ENCODE peak calls at places on chromosomes 6 and 20, in five cellular contexts. One of them, this sample, is unnamed.

GRCh38 chr6:119052292-119052889 is 26.1 kb downstream of the FAM184A start:
- DNase-seq in RWPE2: no peak
- DNase-seq in dorsolateral prefrontal cortex: no peak
- DNase-seq in fibroblast of lung: no peak
- DNase-seq in coronary artery: no peak
- DNase-seq in this sample: no peak

GRCh38 chr20:57508381-57508780 is 16.6 kb downstream of the CTCFL start:
- DNase-seq in RWPE2: no peak
- DNase-seq in dorsolateral prefrontal cortex: no peak
- DNase-seq in fibroblast of lung: no peak
- DNase-seq in coronary artery: no peak
- DNase-seq in this sample: no peak

GRCh38 chr20:24368253-24368652 is 101.2 kb upstream of the SYNDIG1 start:
- DNase-seq in RWPE2: no peak
- DNase-seq in dorsolateral prefrontal cortex: no peak
- DNase-seq in fibroblast of lung: no peak
- DNase-seq in coronary artery: no peak
- DNase-seq in this sample: no peak

GRCh38 chr6:70852667-70853246 is 104.1 kb downstream of the B3GAT2 start:
- DNase-seq in RWPE2: no peak
- DNase-seq in dorsolateral prefrontal cortex: no peak
- DNase-seq in fibroblast of lung: no peak
- DNase-seq in coronary artery: no peak
- DNase-seq in this sample: no peak

GRCh38 chr20:50982372-50982771 is 23.8 kb downstream of the MOCS3 start:
- DNase-seq in RWPE2: peak
- DNase-seq in dorsolateral prefrontal cortex: no peak
- DNase-seq in fibroblast of lung: peak
- DNase-seq in coronary artery: no peak
- DNase-seq in this sample: no peak

GRCh38 chr20:53738039-53738944 is 144.7 kb upstream of the ZNF217 start:
- DNase-seq in RWPE2: peak
- DNase-seq in dorsolateral prefrontal cortex: peak
- DNase-seq in fibroblast of lung: peak
- DNase-seq in coronary artery: no peak
- DNase-seq in this sample: peak

GRCh38 chr20:15068486-15068885 is 731.1 kb upstream of the FLRT3 start:
- DNase-seq in RWPE2: no peak
- DNase-seq in dorsolateral prefrontal cortex: no peak
- DNase-seq in fibroblast of lung: no peak
- DNase-seq in coronary artery: no peak
- DNase-seq in this sample: no peak

GRCh38 chr6:125356888-125357287 is 55.1 kb upstream of the HDDC2 start:
- DNase-seq in RWPE2: no peak
- DNase-seq in dorsolateral prefrontal cortex: no peak
- DNase-seq in fibroblast of lung: no peak
- DNase-seq in coronary artery: no peak
- DNase-seq in this sample: no peak

GRCh38 chr6:132482595-132482994 is 30.3 kb downstream of the STX7 start:
- DNase-seq in RWPE2: no peak
- DNase-seq in dorsolateral prefrontal cortex: no peak
- DNase-seq in fibroblast of lung: no peak
- DNase-seq in coronary artery: no peak
- DNase-seq in this sample: no peak

GRCh38 chr20:16066571-16066970 is 506.7 kb downstream of the KIF16B start:
- DNase-seq in RWPE2: no peak
- DNase-seq in dorsolateral prefrontal cortex: no peak
- DNase-seq in fibroblast of lung: no peak
- DNase-seq in coronary artery: no peak
- DNase-seq in this sample: no peak

GRCh38 chr6:166167258-166167731 is 356 bp downstream of the TBXT start:
- DNase-seq in RWPE2: no peak
- DNase-seq in dorsolateral prefrontal cortex: no peak
- DNase-seq in fibroblast of lung: no peak
- DNase-seq in coronary artery: no peak
- DNase-seq in this sample: no peak

GRCh38 chr6:34360556-34360955 is 31.9 kb downstream of the NUDT3 start:
- DNase-seq in RWPE2: no peak
- DNase-seq in dorsolateral prefrontal cortex: no peak
- DNase-seq in fibroblast of lung: peak
- DNase-seq in coronary artery: no peak
- DNase-seq in this sample: peak

GRCh38 chr20:32539063-32539816 is 45.9 kb downstream of the NOL4L start:
- DNase-seq in RWPE2: no peak
- DNase-seq in dorsolateral prefrontal cortex: no peak
- DNase-seq in fibroblast of lung: no peak
- DNase-seq in coronary artery: no peak
- DNase-seq in this sample: no peak

GRCh38 chr20:54688476-54688875 is 213.1 kb downstream of the DOK5 start:
- DNase-seq in RWPE2: no peak
- DNase-seq in dorsolateral prefrontal cortex: no peak
- DNase-seq in fibroblast of lung: no peak
- DNase-seq in coronary artery: no peak
- DNase-seq in this sample: no peak

GRCh38 chr6:115643762-115644161 is 416.9 kb downstream of the FRK start:
- DNase-seq in RWPE2: no peak
- DNase-seq in dorsolateral prefrontal cortex: no peak
- DNase-seq in fibroblast of lung: peak
- DNase-seq in coronary artery: no peak
- DNase-seq in this sample: peak

GRCh38 chr6:28587746-28588075 is 62.0 kb downstream of the GPX5 start:
- DNase-seq in RWPE2: no peak
- DNase-seq in dorsolateral prefrontal cortex: no peak
- DNase-seq in fibroblast of lung: no peak
- DNase-seq in coronary artery: no peak
- DNase-seq in this sample: no peak

GRCh38 chr6:166156942-166157341 is 10.7 kb downstream of the TBXT start:
- DNase-seq in RWPE2: no peak
- DNase-seq in dorsolateral prefrontal cortex: no peak
- DNase-seq in fibroblast of lung: no peak
- DNase-seq in coronary artery: no peak
- DNase-seq in this sample: no peak

GRCh38 chr6:21742238-21742660 is 148.7 kb downstream of the SOX4 start:
- DNase-seq in RWPE2: no peak
- DNase-seq in dorsolateral prefrontal cortex: no peak
- DNase-seq in fibroblast of lung: peak
- DNase-seq in coronary artery: no peak
- DNase-seq in this sample: no peak

GRCh38 chr6:110044093-110044492 is 66.0 kb downstream of the GPR6 start:
- DNase-seq in RWPE2: no peak
- DNase-seq in dorsolateral prefrontal cortex: no peak
- DNase-seq in fibroblast of lung: no peak
- DNase-seq in coronary artery: peak
- DNase-seq in this sample: no peak

GRCh38 chr6:130033999-130034814 is 15.8 kb downstream of the L3MBTL3 start:
- DNase-seq in RWPE2: no peak
- DNase-seq in dorsolateral prefrontal cortex: no peak
- DNase-seq in fibroblast of lung: peak
- DNase-seq in coronary artery: no peak
- DNase-seq in this sample: peak

GRCh38 chr20:19254086-19254821 is 41.8 kb downstream of the SLC24A3 start:
- DNase-seq in RWPE2: no peak
- DNase-seq in dorsolateral prefrontal cortex: no peak
- DNase-seq in fibroblast of lung: no peak
- DNase-seq in coronary artery: no peak
- DNase-seq in this sample: peak

GRCh38 chr6:27297857-27298730 is 14.0 kb downstream of the POM121L2 start:
- DNase-seq in RWPE2: no peak
- DNase-seq in dorsolateral prefrontal cortex: no peak
- DNase-seq in fibroblast of lung: peak
- DNase-seq in coronary artery: no peak
- DNase-seq in this sample: no peak

GRCh38 chr6:90204327-90204726 is 92.3 kb downstream of the BACH2 start:
- DNase-seq in RWPE2: no peak
- DNase-seq in dorsolateral prefrontal cortex: no peak
- DNase-seq in fibroblast of lung: no peak
- DNase-seq in coronary artery: no peak
- DNase-seq in this sample: no peak

GRCh38 chr6:25993038-25993684 is 30.6 kb downstream of the TRIM38 start:
- DNase-seq in RWPE2: no peak
- DNase-seq in dorsolateral prefrontal cortex: no peak
- DNase-seq in fibroblast of lung: no peak
- DNase-seq in coronary artery: no peak
- DNase-seq in this sample: no peak

DNA sequence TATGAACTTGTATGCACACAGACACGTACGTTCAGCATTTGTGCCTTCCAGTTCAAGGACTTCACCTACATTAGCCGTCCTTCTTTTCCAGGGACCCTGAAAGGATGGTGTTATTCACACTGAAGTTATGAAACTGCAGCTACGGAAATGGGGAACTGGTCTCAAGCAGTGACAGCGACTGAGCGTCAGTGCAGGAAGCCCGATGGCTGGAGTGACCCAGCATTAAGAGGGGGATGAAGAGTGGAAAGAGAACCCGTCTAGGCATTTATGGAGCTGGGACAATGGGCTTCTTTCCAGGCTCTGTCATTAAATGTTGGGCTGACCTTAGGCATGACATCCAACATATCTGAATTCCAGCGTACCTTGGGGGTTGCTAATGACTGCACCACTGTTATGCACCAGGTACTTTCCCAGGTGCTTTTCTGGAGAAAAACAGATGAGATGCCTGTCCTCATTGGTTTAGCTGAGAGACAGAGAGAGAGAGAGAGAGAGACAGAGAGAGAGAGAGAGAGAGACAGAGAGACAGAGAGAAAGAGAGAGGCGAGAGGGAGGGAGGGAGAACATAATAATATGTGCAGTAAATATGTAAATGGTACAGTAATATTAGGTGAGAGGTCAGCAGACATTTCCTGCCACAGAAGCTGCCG is 204.7 kb upstream of the EXOC2 start:
- DNase-seq in RWPE2: no peak
- DNase-seq in dorsolateral prefrontal cortex: no peak
- DNase-seq in fibroblast of lung: no peak
- DNase-seq in coronary artery: no peak
- DNase-seq in this sample: no peak
- H3K4me3 ChIP-seq in RWPE2: no peak
- H3K4me3 ChIP-seq in dorsolateral prefrontal cortex: no peak
- H3K4me3 ChIP-seq in fibroblast of lung: no peak
- H3K4me3 ChIP-seq in coronary artery: no peak
- H3K4me3 ChIP-seq in this sample: no peak

GRCh38 chr6:31081872-31082271 is 30.5 kb downstream of the C6orf15 start:
- DNase-seq in RWPE2: no peak
- DNase-seq in dorsolateral prefrontal cortex: no peak
- DNase-seq in fibroblast of lung: no peak
- DNase-seq in coronary artery: no peak
- DNase-seq in this sample: no peak

GRCh38 chr6:31079656-31080261 is 32.6 kb downstream of the C6orf15 start:
- DNase-seq in RWPE2: no peak
- DNase-seq in dorsolateral prefrontal cortex: peak
- DNase-seq in fibroblast of lung: peak
- DNase-seq in coronary artery: no peak
- DNase-seq in this sample: no peak

GRCh38 chr6:31087494-31088089 is 24.8 kb downstream of the C6orf15 start:
- DNase-seq in RWPE2: no peak
- DNase-seq in dorsolateral prefrontal cortex: peak
- DNase-seq in fibroblast of lung: peak
- DNase-seq in coronary artery: no peak
- DNase-seq in this sample: peak

GRCh38 chr6:31086788-31087440 is 25.5 kb downstream of the C6orf15 start:
- DNase-seq in RWPE2: no peak
- DNase-seq in dorsolateral prefrontal cortex: no peak
- DNase-seq in fibroblast of lung: peak
- DNase-seq in coronary artery: no peak
- DNase-seq in this sample: no peak

DNA sequence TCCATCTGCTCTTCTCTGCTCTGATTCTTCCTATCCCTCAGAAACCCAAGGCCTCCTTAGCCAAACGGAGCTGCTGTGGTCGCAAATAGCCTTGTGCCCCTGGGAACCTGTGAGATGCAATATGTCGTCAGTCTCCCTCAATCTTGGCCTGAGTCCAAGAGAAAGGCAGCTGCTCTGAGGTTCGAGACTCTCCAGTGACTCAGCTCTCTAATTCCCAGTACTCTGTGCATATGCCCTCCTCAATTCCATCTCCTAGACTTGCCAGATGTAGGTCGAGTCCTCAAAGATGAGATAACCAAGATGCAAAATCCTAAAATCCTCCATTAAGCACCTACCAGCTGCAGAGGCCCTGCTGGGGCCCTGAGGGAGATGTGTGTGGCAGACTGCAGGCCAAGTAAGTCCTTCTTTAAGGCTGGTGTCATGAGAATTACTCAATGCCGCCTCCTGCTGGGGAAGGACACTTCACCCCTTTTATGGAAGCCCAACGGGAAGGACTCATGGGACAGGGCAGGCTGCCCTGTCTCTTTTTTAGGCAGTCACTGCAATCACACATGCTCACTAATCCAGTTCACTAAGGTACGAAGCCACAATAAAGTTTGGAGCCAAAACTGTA is 28.5 kb downstream of the C6orf15 start:
- DNase-seq in RWPE2: no peak
- DNase-seq in dorsolateral prefrontal cortex: no peak
- DNase-seq in fibroblast of lung: peak
- DNase-seq in coronary artery: no peak
- DNase-seq in this sample: no peak
- TF ChIP-seq CTCF in RWPE2: no peak
- TF ChIP-seq CTCF in dorsolateral prefrontal cortex: peak
- TF ChIP-seq CTCF in fibroblast of lung: peak
- TF ChIP-seq CTCF in coronary artery: no peak
- TF ChIP-seq CTCF in this sample: peak

GRCh38 chr6:10411915-10412164 is 3.0 kb downstream of the TFAP2A start:
- DNase-seq in RWPE2: no peak
- DNase-seq in dorsolateral prefrontal cortex: no peak
- DNase-seq in fibroblast of lung: no peak
- DNase-seq in coronary artery: peak
- DNase-seq in this sample: no peak

GRCh38 chr6:10409766-10410209 is 5.1 kb downstream of the TFAP2A start:
- DNase-seq in RWPE2: peak
- DNase-seq in dorsolateral prefrontal cortex: no peak
- DNase-seq in fibroblast of lung: no peak
- DNase-seq in coronary artery: no peak
- DNase-seq in this sample: no peak

GRCh38 chr6:10412165-10412947 is 2.5 kb downstream of the TFAP2A start:
- DNase-seq in RWPE2: peak
- DNase-seq in dorsolateral prefrontal cortex: no peak
- DNase-seq in fibroblast of lung: peak
- DNase-seq in coronary artery: no peak
- DNase-seq in this sample: peak

GRCh38 chr6:10410214-10410873 is 4.5 kb downstream of the TFAP2A start:
- DNase-seq in RWPE2: no peak
- DNase-seq in dorsolateral prefrontal cortex: no peak
- DNase-seq in fibroblast of lung: no peak
- DNase-seq in coronary artery: no peak
- DNase-seq in this sample: no peak

GRCh38 chr6:10411131-10411914 is 3.6 kb downstream of the TFAP2A start:
- DNase-seq in RWPE2: no peak
- DNase-seq in dorsolateral prefrontal cortex: no peak
- DNase-seq in fibroblast of lung: no peak
- DNase-seq in coronary artery: no peak
- DNase-seq in this sample: no peak
- H3K4me3 ChIP-seq in RWPE2: peak
- H3K4me3 ChIP-seq in dorsolateral prefrontal cortex: peak
- H3K4me3 ChIP-seq in fibroblast of lung: peak
- H3K4me3 ChIP-seq in coronary artery: peak
- H3K4me3 ChIP-seq in this sample: peak

DNA sequence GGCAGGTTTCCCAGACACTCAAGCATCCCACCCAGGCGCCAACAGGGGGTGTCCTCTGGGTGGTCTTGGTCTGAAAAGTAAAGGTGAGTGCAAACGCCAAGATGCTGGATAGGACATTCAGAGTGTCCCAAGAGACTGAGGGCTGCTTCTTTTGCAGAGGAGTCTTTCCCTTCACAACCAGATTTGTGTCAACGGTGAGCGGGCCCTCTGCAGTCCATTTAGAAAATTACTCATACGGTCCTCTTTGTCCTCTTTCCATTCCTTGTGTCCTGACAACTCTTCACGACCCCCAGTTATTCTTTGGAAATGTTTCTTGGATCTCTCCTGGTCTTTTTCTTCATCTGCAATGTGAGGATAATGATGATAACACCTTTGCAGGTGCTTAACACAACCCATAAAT is 257.8 kb downstream of the CDC5L start:
- DNase-seq in RWPE2: no peak
- DNase-seq in dorsolateral prefrontal cortex: no peak
- DNase-seq in fibroblast of lung: no peak
- DNase-seq in coronary artery: no peak
- DNase-seq in this sample: no peak
- TF ChIP-seq CTCF in RWPE2: no peak
- TF ChIP-seq CTCF in dorsolateral prefrontal cortex: no peak
- TF ChIP-seq CTCF in fibroblast of lung: peak
- TF ChIP-seq CTCF in coronary artery: no peak
- TF ChIP-seq CTCF in this sample: peak